ENCODE peak calls at places on chromosomes 11 and 22, in four cellular contexts. O is posterior cingulate gyrus, H is esophagus squamous epithelium, Y is SW 1271. L is an unnamed sample.

GRCh38 chr11:14308114-14308896 is 50.7 kb downstream of the RRAS2 start:
- DNase-seq in O (no peak), Y (no peak), H (no peak), L (no peak)

GRCh38 chr22:17772963-17773605 is 1.2 kb downstream of the BID start:
- DNase-seq in Y (no peak), H (no peak), O (no peak), L (no peak)

GRCh38 chr11:1567721-1568100 is 4.4 kb downstream of the DUSP8 start:
- DNase-seq in Y (no peak), H (no peak), O (no peak), L (no peak)

GRCh38 chr22:26433805-26434204 is 4.7 kb downstream of the ASPHD2 start:
- DNase-seq in Y (no peak), H (no peak), O (no peak), L (no peak)

GRCh38 chr11:43577566-43578264 is 102.8 kb upstream of the HSD17B12 start:
- DNase-seq in O (no peak), Y (no peak), H (no peak), L (no peak)

GRCh38 chr22:35334010-35334409 is 34.3 kb downstream of the TOM1 start:
- DNase-seq in O (no peak), Y (no peak), H (no peak), L (no peak)

GRCh38 chr11:26227311-26227710 is 104.6 kb upstream of the ANO3 start:
- DNase-seq in O (no peak), H (no peak), Y (no peak), L (no peak)

GRCh38 chr11:119055901-119056300 is 1.1 kb downstream of the HYOU1 start:
- DNase-seq in H (no peak), O (no peak), Y (no peak), L (no peak)

GRCh38 chr11:3129181-3129590 is 35.9 kb downstream of the OSBPL5 start:
- DNase-seq in Y (no peak), O (no peak), H (no peak), L (no peak)

GRCh38 chr11:123083623-123084029 is 21.7 kb upstream of the HSPA8 start:
- DNase-seq in H (no peak), Y (peak), O (no peak), L (peak)

GRCh38 chr11:34492806-34493414 is 20.7 kb downstream of the ELF5 start:
- DNase-seq in H (no peak), O (peak), Y (peak), L (no peak)

GRCh38 chr11:77379253-77379652 is 77.8 kb upstream of the GDPD4 start:
- DNase-seq in H (no peak), O (no peak), Y (no peak), L (no peak)

GRCh38 chr11:10350341-10350740 is 45.5 kb downstream of the ADM start:
- DNase-seq in H (no peak), Y (peak), O (no peak), L (no peak)

GRCh38 chr11:58898106-58898505 is 41.2 kb upstream of the GLYATL1 start:
- DNase-seq in H (no peak), Y (no peak), O (no peak), L (no peak)

GRCh38 chr11:19552684-19553083 is 160.0 kb upstream of the NAV2 start:
- DNase-seq in Y (no peak), O (no peak), H (no peak), L (no peak)

GRCh38 chr11:45755281-45755859 is 49.6 kb upstream of the SLC35C1 start:
- DNase-seq in Y (no peak), O (no peak), H (no peak), L (no peak)

GRCh38 chr11:1912314-1912878 is 7.1 kb upstream of the TNNT3 start:
- DNase-seq in Y (no peak), H (no peak), O (no peak), L (no peak)

GRCh38 chr11:101188173-101188572 is 58.6 kb upstream of the PGR start:
- DNase-seq in O (no peak), Y (no peak), H (no peak), L (no peak)

GRCh38 chr11:43360361-43361032 is 1.8 kb downstream of the TTC17 start:
- DNase-seq in O (no peak), Y (no peak), H (no peak), L (no peak)

L was measured in cerebellar nuclear complex.